ENCODE peak calls at places on chromosome X, in six cellular contexts. V is H9, I is endothelial cell of umbilical vein, A is fibroblast of lung, Y is ascending aorta, N is SK-N-SH. F is an unnamed sample.
A peak's percentile ranks its signal among the peaks of the same experiment; 100 is the strongest.

GRCh38 chrX:68714856-68715255 is 67.4 kb downstream of the STARD8 start:
- DNase-seq in N (no peak), Y (no peak), V (no peak), I (no peak), A (no peak), F (no peak)

GRCh38 chrX:21940356-21940829 is at the start of gene SMS:
- DNase-seq in Y (peak; percentile 88), I (peak; percentile 66), A (peak; percentile 75), V (peak; percentile 67), N (peak; percentile 88), F (peak; percentile 16)

GRCh38 chrX:119753639-119754257 is 4.6 kb upstream of the SOWAHD start:
- DNase-seq in N (peak; percentile 57), Y (no peak), A (no peak), I (peak; percentile 56), V (peak; percentile 33), F (peak; percentile 87)

GRCh38 chrX:133776072-133776471 is 209.3 kb downstream of the GPC3 start:
- DNase-seq in Y (no peak), V (peak; percentile 44), I (peak; percentile 1), A (no peak), N (peak; percentile 31), F (peak; percentile 44)

GRCh38 chrX:101759000-101759399 is 99.3 kb upstream of the ARMCX2 start:
- DNase-seq in V (peak; percentile 82), I (peak; percentile 69), Y (no peak), A (peak; percentile 49), N (peak; percentile 27), F (peak; percentile 23)

GRCh38 chrX:138127314-138127713 is 561.4 kb downstream of the ZIC3 start:
- DNase-seq in A (peak; percentile 59), V (no peak), Y (no peak), N (no peak), I (no peak), F (no peak)

GRCh38 chrX:97405031-97405685 is 521.5 kb downstream of the RPA4 start:
- DNase-seq in V (no peak), A (peak; percentile 32), I (no peak), N (no peak), Y (no peak), F (no peak)

GRCh38 chrX:43556207-43556606 is 99.9 kb upstream of the MAOA start:
- DNase-seq in N (no peak), V (no peak), I (no peak), A (no peak), Y (no peak), F (no peak)

GRCh38 chrX:129718701-129719100 is 20.1 kb upstream of the XPNPEP2 start:
- DNase-seq in Y (peak; percentile 33), N (no peak), A (no peak), V (no peak), I (no peak), F (no peak)

GRCh38 chrX:79364306-79364705 is 2.8 kb downstream of the ITM2A start:
- DNase-seq in A (no peak), N (no peak), I (no peak), Y (no peak), V (no peak), F (no peak)

GRCh38 chrX:37378399-37378798 is 29.2 kb downstream of the PRRG1 start:
- DNase-seq in Y (no peak), N (no peak), V (no peak), I (peak; percentile 64), A (peak; percentile 51), F (no peak)

GRCh38 chrX:11185861-11186260 is 74.7 kb downstream of the HCCS start:
- DNase-seq in Y (no peak), A (no peak), V (no peak), I (no peak), N (no peak), F (no peak)

GRCh38 chrX:40174594-40175415 is 77.0 kb upstream of the BCOR start:
- DNase-seq in I (peak; percentile 51), Y (peak; percentile 74), N (peak; percentile 70), V (peak; percentile 75), A (peak; percentile 66), F (peak; percentile 21)

GRCh38 chrX:139974496-139974895 is 9.2 kb upstream of the CXorf66 start:
- DNase-seq in N (no peak), A (no peak), Y (no peak), I (no peak), V (no peak), F (no peak)

GRCh38 chrX:22073928-22074327 is 41.8 kb downstream of the PHEX start:
- DNase-seq in A (no peak), I (no peak), N (no peak), V (no peak), Y (no peak), F (no peak)

GRCh38 chrX:103464774-103465117 is 54.5 kb downstream of the RAB40A start:
- DNase-seq in Y (peak; percentile 81), A (peak; percentile 53), V (peak; percentile 79), I (peak; percentile 84), N (peak; percentile 38), F (peak; percentile 58)

GRCh38 chrX:136694491-136695087 is 46.6 kb downstream of the CD40LG start:
- DNase-seq in A (peak; percentile 42), V (peak; percentile 40), Y (no peak), I (peak; percentile 19), N (peak; percentile 62), F (peak; percentile 64)

GRCh38 chrX:8430444-8430843 is 34.2 kb upstream of the VCX3B start:
- DNase-seq in A (no peak), I (no peak), Y (no peak), V (no peak), N (no peak), F (no peak)

GRCh38 chrX:24465524-24465850 is 401 bp downstream of the PDK3 start:
- DNase-seq in V (no peak), A (no peak), Y (no peak), I (no peak), N (no peak), F (peak; percentile 27)

GRCh38 chrX:41234962-41235361 is 99.0 kb upstream of the DDX3X start:
- DNase-seq in V (no peak), N (no peak), I (no peak), Y (no peak), A (no peak), F (no peak)

GRCh38 chrX:53094584-53094908 is 604 bp downstream of the KANTR start:
- DNase-seq in N (no peak), A (no peak), V (no peak), I (no peak), Y (no peak), F (no peak)

GRCh38 chrX:132615396-132616131 is 126.7 kb upstream of the MBNL3 start:
- DNase-seq in A (peak; percentile 17), Y (no peak), N (no peak), I (peak; percentile 34), V (peak; percentile 57), F (peak; percentile 5)

GRCh38 chrX:150934453-150934852 is 36.0 kb upstream of the CD99L2 start:
- DNase-seq in Y (no peak), I (no peak), A (peak; percentile 72), V (peak; percentile 81), N (no peak), F (no peak)

GRCh38 chrX:47568656-47569295 is 7.8 kb downstream of the ARAF start:
- DNase-seq in A (no peak), V (peak; percentile 50), I (no peak), N (peak; percentile 68), Y (no peak), F (peak; percentile 25)

GRCh38 chrX:5051831-5052491 is 1176.7 kb downstream of the NLGN4X start:
- DNase-seq in V (no peak), A (peak; percentile 96), I (no peak), N (no peak), Y (peak; percentile 93), F (no peak)

GRCh38 chrX:23376581-23376980 is 41.9 kb downstream of the PTCHD1 start:
- DNase-seq in N (no peak), Y (no peak), I (no peak), A (no peak), V (no peak), F (no peak)
- H3K9me3 ChIP-seq in N (no peaks in the 10 kb centered on the region), Y (no peaks in the 10 kb centered on the region), I (no peaks in the 10 kb centered on the region), A (no peaks in the 10 kb centered on the region), V (no peaks in the 10 kb centered on the region), F (no peaks in the 10 kb centered on the region)

DNA sequence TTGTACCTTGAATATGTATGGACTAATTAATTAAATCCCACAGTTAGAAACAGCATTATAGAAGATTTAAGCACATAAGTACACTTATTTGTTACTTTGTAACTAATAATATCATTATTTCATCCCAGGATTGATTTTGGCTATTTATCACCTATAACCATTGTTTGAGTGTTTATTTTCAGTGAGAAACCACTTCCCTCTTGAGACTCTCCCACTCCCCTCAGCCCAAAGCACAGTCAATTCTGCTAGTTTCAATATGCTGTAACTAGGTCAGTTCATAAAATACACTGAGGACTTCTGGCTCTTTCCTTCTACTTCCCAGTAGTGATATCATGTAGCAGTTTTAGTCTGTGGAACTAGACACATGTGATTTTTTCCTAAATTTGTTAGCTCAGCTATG is 16.3 kb downstream of the OFD1 start:
- DNase-seq in I (no peak), Y (no peak), N (no peak), V (no peak), A (no peak), F (no peak)
- H3K4me1 ChIP-seq in I (no peaks in the 10 kb centered on the region), Y (no peaks in the 10 kb centered on the region), N (no peaks in the 10 kb centered on the region), V (no peaks in the 10 kb centered on the region), A (peaks cover 2% of the 10 kb centered on the region), F (peaks cover 4% of the 10 kb centered on the region)

GRCh38 chrX:49793686-49794085 is 35.4 kb upstream of the PAGE4 start:
- DNase-seq in I (no peak), N (no peak), A (no peak), V (no peak), Y (no peak), F (no peak)

DNA sequence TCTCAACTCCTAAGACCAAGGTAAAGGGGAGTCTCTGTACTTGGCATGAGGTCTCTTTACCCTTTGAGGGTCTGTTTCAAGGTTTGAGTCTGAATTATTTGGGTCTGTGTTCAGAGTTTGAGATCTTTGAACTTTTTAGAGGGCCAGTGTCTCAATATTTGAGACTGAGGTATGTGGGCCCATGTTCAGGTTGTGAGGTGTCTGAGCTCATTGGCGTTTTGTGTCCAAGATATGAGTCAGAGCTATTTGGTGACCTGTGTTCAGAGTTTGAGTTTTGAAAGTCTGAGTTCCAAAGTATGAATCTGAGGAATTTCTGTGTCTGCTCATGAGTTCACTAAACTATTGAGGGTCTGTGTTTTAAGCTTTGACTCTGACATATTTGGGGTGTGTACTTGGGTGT is 36.7 kb upstream of the PAGE4 start:
- DNase-seq in N (no peak), A (no peak), I (no peak), Y (no peak), V (no peak), F (no peak)
- H3K9me3 ChIP-seq in N (no peaks in the 10 kb centered on the region), A (no peaks in the 10 kb centered on the region), I (no peaks in the 10 kb centered on the region), Y (no peaks in the 10 kb centered on the region), V (peaks cover 53% of the 10 kb centered on the region), F (no peaks in the 10 kb centered on the region)

GRCh38 chrX:72130156-72130761 is 1.5 kb downstream of the RTL5 start:
- DNase-seq in Y (no peak), V (no peak), I (no peak), N (no peak), A (no peak), F (no peak)

GRCh38 chrX:72131317-72132294 is at the start of gene RTL5:
- DNase-seq in Y (peak; percentile 95), A (peak; percentile 89), V (peak; percentile 72), I (peak; percentile 73), N (peak; percentile 94), F (peak; percentile 17)

GRCh38 chrX:72132456-72132855 is 741 bp upstream of the RTL5 start:
- DNase-seq in I (no peak), A (no peak), N (peak; percentile 33), V (no peak), Y (no peak), F (no peak)

GRCh38 chrX:72129661-72130060 is 2.1 kb downstream of the RTL5 start:
- DNase-seq in Y (no peak), I (no peak), A (no peak), V (no peak), N (no peak), F (no peak)

GRCh38 chrX:72130762-72131231 is 918 bp downstream of the RTL5 start:
- DNase-seq in A (no peak), N (no peak), V (peak; percentile 34), I (no peak), Y (no peak), F (no peak)
- H3K4me1 ChIP-seq in A (peaks cover 5% of the 10 kb centered on the region), N (peaks cover 9% of the 10 kb centered on the region), V (no peaks in the 10 kb centered on the region), I (peaks cover 29% of the 10 kb centered on the region), Y (peaks cover 4% of the 10 kb centered on the region), F (peaks cover 8% of the 10 kb centered on the region)